ENCODE peak calls at places on chromosomes 7 and 10, in nine cellular contexts. W, X, E, C, Q, D, P, A and L are unnamed samples.

GRCh38 chr7:31735991-31736982 is 49.3 kb downstream of the PPP1R17 start:
- DNase-seq in A (no peak), W (no peak), D (no peak), X (no peak), Q (peak; percentile 73), E (peak; percentile 13), P (peak; percentile 23), C (peak; percentile 55), L (no peak)

GRCh38 chr7:53325061-53325460 is 289.6 kb downstream of the POM121L12 start:
- DNase-seq in A (no peak), Q (no peak), E (no peak), C (no peak), D (no peak), W (no peak), P (no peak), X (no peak), L (no peak)

GRCh38 chr7:144118341-144118740 is 4.6 kb upstream of the OR2A14 start:
- DNase-seq in D (no peak), E (no peak), Q (no peak), P (no peak), X (no peak), W (no peak), C (no peak), A (no peak), L (no peak)

GRCh38 chr10:100826983-100827818 is 81.8 kb downstream of the PAX2 start:
- DNase-seq in P (no peak), E (no peak), X (peak; percentile 79), A (no peak), D (no peak), C (no peak), W (no peak), Q (no peak), L (peak; percentile 24)

GRCh38 chr10:91462423-91462822 is 52.3 kb downstream of the HECTD2 start:
- DNase-seq in X (no peak), D (no peak), A (no peak), P (no peak), W (no peak), Q (peak; percentile 3), C (peak; percentile 11), E (no peak), L (no peak)

GRCh38 chr7:1246170-1246870 is 13.6 kb downstream of the UNCX start:
- DNase-seq in C (no peak), W (no peak), X (peak; percentile 67), D (no peak), Q (no peak), P (no peak), A (no peak), E (no peak), L (no peak)

GRCh38 chr7:78510580-78511188 is 712.1 kb downstream of the PHTF2 start:
- DNase-seq in E (peak; percentile 12), Q (peak; percentile 56), D (peak; percentile 32), X (no peak), P (peak; percentile 17), W (no peak), A (no peak), C (peak; percentile 70), L (no peak)

GRCh38 chr10:90742189-90742588 is 115.7 kb downstream of the HTR7 start:
- DNase-seq in W (no peak), P (peak; percentile 62), C (peak; percentile 20), D (no peak), Q (peak; percentile 72), X (no peak), A (no peak), E (no peak), L (no peak)

GRCh38 chr7:116930156-116930913 is 23.0 kb upstream of the ST7 start:
- DNase-seq in E (peak; percentile 65), W (peak; percentile 59), C (peak; percentile 87), P (peak; percentile 36), X (peak; percentile 89), D (peak; percentile 34), A (peak; percentile 67), Q (peak; percentile 89), L (peak; percentile 51)

GRCh38 chr10:31928531-31929259 is at the start of gene ARHGAP12:
- DNase-seq in W (peak; percentile 69), C (peak; percentile 89), A (peak; percentile 82), E (peak; percentile 65), X (peak; percentile 97), P (peak; percentile 67), Q (peak; percentile 90), D (no peak), L (peak; percentile 85)

GRCh38 chr7:100895956-100896742 is 461 bp upstream of the ACHE start:
- DNase-seq in E (no peak), C (no peak), D (no peak), X (peak; percentile 78), W (no peak), Q (no peak), A (peak; percentile 42), P (no peak), L (no peak)

GRCh38 chr10:32139223-32140073 is 83.2 kb upstream of the KIF5B start:
- DNase-seq in P (peak; percentile 90), C (peak; percentile 97), E (peak; percentile 93), X (peak; percentile 92), A (no peak), Q (peak; percentile 96), D (peak; percentile 81), W (no peak), L (no peak)

GRCh38 chr10:67785098-67785497 is 52.9 kb downstream of the DNAJC12 start:
- DNase-seq in A (no peak), X (no peak), D (no peak), E (no peak), P (peak; percentile 62), C (no peak), W (no peak), Q (no peak), L (no peak)

GRCh38 chr10:12780634-12781601 is 220.6 kb downstream of the CCDC3 start:
- DNase-seq in P (no peak), C (no peak), A (no peak), D (peak; percentile 42), E (no peak), X (no peak), Q (no peak), W (no peak), L (no peak)

GRCh38 chr10:35423505-35424306 is 87.4 kb downstream of the CCNY start:
- DNase-seq in W (no peak), C (peak; percentile 42), D (no peak), Q (peak; percentile 95), P (no peak), A (no peak), X (no peak), E (no peak), L (no peak)

GRCh38 chr7:34748244-34749039 is 90.4 kb downstream of the NPSR1 start:
- DNase-seq in A (no peak), D (peak; percentile 5), Q (peak; percentile 77), C (peak; percentile 40), E (peak; percentile 20), P (no peak), W (no peak), X (peak; percentile 93), L (no peak)

GRCh38 chr7:146591976-146592375 is 475.4 kb downstream of the CNTNAP2 start:
- DNase-seq in A (no peak), X (no peak), E (no peak), W (no peak), D (no peak), P (no peak), Q (no peak), C (no peak), L (no peak)